ENCODE peak calls at places on chromosomes 11 and 22, in four cellular contexts. One of them, this sample, is unnamed.

GRCh38 chr11:130849215-130849568 is 67.1 kb downstream of the SNX19 start:
- DNase-seq in activated T-helper 9 cell treated with anti-CD3 and anti-CD28 coated beads, Interleukin-2, amount 50 U/mL, for 16 hours: no peak
- DNase-seq in BE2C: no peak
- DNase-seq in BJ: no peak
- DNase-seq in this sample: no peak

GRCh38 chr11:96366024-96366423 is 23.0 kb upstream of the MAML2 start:
- DNase-seq in activated T-helper 9 cell treated with anti-CD3 and anti-CD28 coated beads, Interleukin-2, amount 50 U/mL, for 16 hours: no peak
- DNase-seq in BE2C: no peak
- DNase-seq in BJ: no peak
- DNase-seq in this sample: no peak

GRCh38 chr11:73058989-73059674 is 83.0 kb downstream of the FCHSD2 start:
- DNase-seq in activated T-helper 9 cell treated with anti-CD3 and anti-CD28 coated beads, Interleukin-2, amount 50 U/mL, for 16 hours: no peak
- DNase-seq in BE2C: no peak
- DNase-seq in BJ: no peak
- DNase-seq in this sample: no peak

GRCh38 chr11:13717331-13717730 is 48.9 kb downstream of the FAR1 start:
- DNase-seq in activated T-helper 9 cell treated with anti-CD3 and anti-CD28 coated beads, Interleukin-2, amount 50 U/mL, for 16 hours: no peak
- DNase-seq in BE2C: no peak
- DNase-seq in BJ: peak; percentile 54
- DNase-seq in this sample: no peak

GRCh38 chr22:28983788-28984441 is 77.7 kb downstream of the C22orf31 start:
- DNase-seq in activated T-helper 9 cell treated with anti-CD3 and anti-CD28 coated beads, Interleukin-2, amount 50 U/mL, for 16 hours: no peak
- DNase-seq in BE2C: no peak
- DNase-seq in BJ: no peak
- DNase-seq in this sample: no peak

GRCh38 chr11:119316017-119316728 is 757 bp downstream of the MCAM start:
- DNase-seq in activated T-helper 9 cell treated with anti-CD3 and anti-CD28 coated beads, Interleukin-2, amount 50 U/mL, for 16 hours: no peak
- DNase-seq in BE2C: peak; percentile 74
- DNase-seq in BJ: no peak
- DNase-seq in this sample: peak; percentile 36

GRCh38 chr11:26950260-26950719 is 43.6 kb upstream of the FIBIN start:
- DNase-seq in activated T-helper 9 cell treated with anti-CD3 and anti-CD28 coated beads, Interleukin-2, amount 50 U/mL, for 16 hours: no peak
- DNase-seq in BE2C: no peak
- DNase-seq in BJ: no peak
- DNase-seq in this sample: no peak

GRCh38 chr22:43381693-43382092 is 30.1 kb upstream of the MPPED1 start:
- DNase-seq in activated T-helper 9 cell treated with anti-CD3 and anti-CD28 coated beads, Interleukin-2, amount 50 U/mL, for 16 hours: no peak
- DNase-seq in BE2C: no peak
- DNase-seq in BJ: no peak
- DNase-seq in this sample: no peak

GRCh38 chr11:118067006-118067405 is 9.9 kb upstream of the TMPRSS4 start:
- DNase-seq in activated T-helper 9 cell treated with anti-CD3 and anti-CD28 coated beads, Interleukin-2, amount 50 U/mL, for 16 hours: no peak
- DNase-seq in BE2C: no peak
- DNase-seq in BJ: no peak
- DNase-seq in this sample: no peak

GRCh38 chr22:27170491-27170890 is 513.1 kb downstream of the MIAT start:
- DNase-seq in activated T-helper 9 cell treated with anti-CD3 and anti-CD28 coated beads, Interleukin-2, amount 50 U/mL, for 16 hours: no peak
- DNase-seq in BE2C: peak; percentile 76
- DNase-seq in BJ: no peak
- DNase-seq in this sample: no peak

GRCh38 chr11:62145261-62145871 is 21.6 kb downstream of the INCENP start:
- DNase-seq in activated T-helper 9 cell treated with anti-CD3 and anti-CD28 coated beads, Interleukin-2, amount 50 U/mL, for 16 hours: no peak
- DNase-seq in BE2C: no peak
- DNase-seq in BJ: no peak
- DNase-seq in this sample: no peak

GRCh38 chr11:57458410-57459111 is 1.8 kb upstream of the RTN4RL2 start:
- DNase-seq in activated T-helper 9 cell treated with anti-CD3 and anti-CD28 coated beads, Interleukin-2, amount 50 U/mL, for 16 hours: peak; percentile 51
- DNase-seq in BE2C: peak; percentile 33
- DNase-seq in BJ: no peak
- DNase-seq in this sample: no peak

GRCh38 chr22:30212363-30212995 is 34.1 kb downstream of the LIF start:
- DNase-seq in activated T-helper 9 cell treated with anti-CD3 and anti-CD28 coated beads, Interleukin-2, amount 50 U/mL, for 16 hours: no peak
- DNase-seq in BE2C: no peak
- DNase-seq in BJ: peak; percentile 75
- DNase-seq in this sample: no peak

GRCh38 chr11:10634407-10634806 is 59.1 kb downstream of the IRAG1 start:
- DNase-seq in activated T-helper 9 cell treated with anti-CD3 and anti-CD28 coated beads, Interleukin-2, amount 50 U/mL, for 16 hours: no peak
- DNase-seq in BE2C: no peak
- DNase-seq in BJ: no peak
- DNase-seq in this sample: no peak

This sample was measured in GM13977.